ENCODE peak calls at places on chromosomes 1 and 21, in nine cellular contexts. G is H1, Q is ovary, S is A549, F is K562, J is testis, U is right lobe of liver, M is uterus, C is heart left ventricle. T is an unnamed sample.

GRCh38 chr1:163875214-163875926 is 553.6 kb downstream of the NUF2 start:
- DNase-seq in J (no peak), C (peak; percentile 51), Q (no peak), G (no peak), U (no peak), M (peak; percentile 72), F (no peak), S (peak; percentile 44), T (no peak)

GRCh38 chr1:153534933-153535663 is 693 bp downstream of the S100A6 start:
- DNase-seq in F (peak; percentile 6), J (peak; percentile 55), S (peak; percentile 74), Q (peak; percentile 62), U (no peak), G (no peak), C (peak; percentile 78), M (peak; percentile 72), T (peak; percentile 73)

GRCh38 chr1:8216005-8216404 is 101.9 kb upstream of the SLC45A1 start:
- DNase-seq in Q (no peak), M (no peak), G (no peak), C (no peak), F (no peak), J (no peak), U (no peak), S (no peak), T (no peak)

GRCh38 chr21:35168702-35169101 is 119.6 kb upstream of the RUNX1 start:
- DNase-seq in F (no peak), Q (no peak), J (no peak), G (no peak), U (no peak), C (no peak), M (no peak), S (no peak), T (peak; percentile 36)

GRCh38 chr1:58883037-58883887 is 99.4 kb upstream of the JUN start:
- DNase-seq in U (peak; percentile 80), G (no peak), F (peak; percentile 71), S (peak; percentile 86), M (peak; percentile 59), Q (peak; percentile 61), C (peak; percentile 78), J (peak; percentile 50), T (no peak)

GRCh38 chr1:202189012-202189790 is 4.4 kb upstream of the LGR6 start:
- DNase-seq in U (peak; percentile 75), G (no peak), C (peak; percentile 87), J (peak; percentile 86), M (peak; percentile 63), Q (peak; percentile 51), S (peak; percentile 70), F (peak; percentile 78), T (peak; percentile 77)

GRCh38 chr1:180237850-180238476 is 7.9 kb downstream of the LHX4 start:
- DNase-seq in G (no peak), J (no peak), F (no peak), M (no peak), S (no peak), Q (no peak), U (no peak), C (no peak), T (no peak)

GRCh38 chr1:167722152-167722869 is 529 bp downstream of the MPZL1 start:
- DNase-seq in F (peak; percentile 73), Q (peak; percentile 25), M (no peak), J (peak; percentile 51), S (peak; percentile 41), G (no peak), C (no peak), U (peak; percentile 52), T (no peak)

GRCh38 chr1:115139381-115139780 is 50.1 kb upstream of the TSPAN2 start:
- DNase-seq in C (no peak), U (no peak), Q (peak; percentile 11), M (no peak), J (no peak), G (no peak), S (no peak), F (no peak), T (no peak)

GRCh38 chr1:214364335-214364734 is 83.4 kb downstream of the SMYD2 start:
- DNase-seq in F (no peak), U (no peak), Q (no peak), C (no peak), M (no peak), G (no peak), S (no peak), J (no peak), T (no peak)

GRCh38 chr1:155030899-155031298 is 2.7 kb downstream of the DCST2 start:
- DNase-seq in M (no peak), S (no peak), C (no peak), J (no peak), U (no peak), G (no peak), F (no peak), Q (no peak), T (no peak)

GRCh38 chr1:93822710-93823425 is 56.1 kb downstream of the DNTTIP2 start:
- DNase-seq in Q (no peak), J (no peak), G (no peak), M (no peak), U (no peak), C (no peak), F (no peak), S (no peak), T (no peak)

GRCh38 chr1:26540346-26540745 is 10.8 kb downstream of the RPS6KA1 start:
- DNase-seq in C (no peak), Q (no peak), U (no peak), S (no peak), G (no peak), M (no peak), J (no peak), F (no peak), T (no peak)

GRCh38 chr1:198519639-198520501 is 20.6 kb downstream of the ATP6V1G3 start:
- DNase-seq in Q (no peak), J (no peak), U (no peak), C (no peak), S (no peak), F (no peak), G (no peak), M (no peak), T (no peak)

GRCh38 chr1:9651220-9651564 is 339 bp upstream of the PIK3CD start:
- DNase-seq in C (no peak), J (no peak), S (no peak), U (no peak), F (no peak), G (no peak), M (no peak), Q (no peak), T (no peak)

DNA sequence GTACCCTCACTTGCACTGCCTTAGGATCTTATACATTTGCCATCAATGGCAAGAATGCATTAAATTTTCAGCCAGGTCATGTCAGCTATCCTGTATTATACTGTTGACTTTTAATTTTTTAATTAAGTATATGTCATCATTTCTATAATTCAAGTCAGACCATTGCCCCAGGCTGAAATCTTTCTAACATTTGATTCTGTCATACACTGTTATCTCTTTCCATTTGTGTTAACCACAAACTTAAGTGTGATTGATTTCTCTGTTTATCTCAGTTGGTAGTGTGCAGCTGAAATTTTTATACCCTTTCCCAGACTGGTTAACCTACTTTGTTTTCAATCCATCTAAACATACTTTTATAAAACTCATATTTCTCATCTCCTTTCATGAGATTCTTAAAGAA is 153.3 kb downstream of the ZP4 start:
- DNase-seq in M (no peak), J (no peak), U (no peak), S (no peak), Q (no peak), C (no peak), F (no peak), G (no peak), T (no peak)
- TF ChIP-seq CTCF in M (no peak), J (no peak), U (no peak), S (no peak), Q (no peak), C (no peak), F (no peak), G (no peak), T (no peak)

GRCh38 chr1:162381383-162381782 is at the start of gene C1orf226:
- DNase-seq in C (no peak), U (no peak), F (peak; percentile 16), J (no peak), G (no peak), M (no peak), S (peak; percentile 71), Q (no peak), T (no peak)
- TF ChIP-seq POLR2A in C (no peak), U (no peak), F (no peak), J (no peak), G (no peak), M (no peak), S (no peak), Q (no peak), T (no peak)

GRCh38 chr1:225880210-225880584 is 2.0 kb downstream of the TMEM63A start:
- DNase-seq in U (no peak), J (no peak), F (no peak), M (no peak), C (no peak), S (no peak), Q (no peak), G (no peak), T (no peak)

GRCh38 chr1:225881081-225882007 is 836 bp downstream of the TMEM63A start:
- DNase-seq in J (peak; percentile 32), Q (peak; percentile 56), S (no peak), C (peak; percentile 82), G (no peak), U (peak; percentile 64), M (peak; percentile 51), F (peak; percentile 91), T (peak; percentile 74)

GRCh38 chr1:225879521-225880209 is 2.5 kb downstream of the TMEM63A start:
- DNase-seq in F (peak; percentile 34), Q (no peak), G (no peak), S (no peak), U (no peak), M (no peak), J (no peak), C (no peak), T (peak; percentile 51)

GRCh38 chr1:225882008-225882698 is at the start of gene TMEM63A:
- DNase-seq in S (peak; percentile 83), J (peak; percentile 94), F (peak; percentile 97), G (peak; percentile 75), Q (peak; percentile 93), M (peak; percentile 94), U (peak; percentile 94), C (peak; percentile 98), T (peak; percentile 88)

DNA sequence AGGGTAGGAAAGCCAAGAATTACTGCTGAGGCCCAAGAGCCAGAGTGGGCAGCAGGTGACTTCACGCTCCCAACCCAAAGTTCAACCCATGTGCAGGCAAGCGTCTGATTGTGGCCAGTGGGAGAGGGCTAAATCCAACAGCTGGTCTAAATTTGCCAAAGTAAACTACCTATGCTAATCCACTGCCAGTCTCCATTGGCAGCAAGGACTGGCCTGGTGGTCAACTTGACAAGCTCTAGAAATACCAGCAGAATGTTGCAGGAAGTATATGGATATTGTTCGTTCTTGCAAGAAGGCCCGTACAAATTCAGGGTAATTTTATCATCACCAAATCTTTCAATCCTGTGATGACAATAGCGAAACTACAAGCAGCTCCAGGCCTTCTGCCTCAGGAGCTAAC is 1.5 kb downstream of the TMEM63A start:
- DNase-seq in U (peak; percentile 58), F (no peak), G (no peak), J (no peak), S (no peak), Q (no peak), C (no peak), M (no peak), T (no peak)
- H3K27ac ChIP-seq in U (peak overlapping the region; percentile 98), F (peak overlapping the region; percentile 88), G (no peak overlapping the region), J (peak overlapping the region; percentile 87), S (peak overlapping the region; percentile 95), Q (no peak overlapping the region), C (peak overlapping the region; percentile 86), M (peak overlapping the region; percentile 90), T (peak overlapping the region; percentile 96)

GRCh38 chr1:27912429-27912828 is 22.4 kb upstream of the SMPDL3B start:
- DNase-seq in G (no peak), M (no peak), U (no peak), F (no peak), J (no peak), S (no peak), C (no peak), Q (no peak), T (no peak)
- TF ChIP-seq CTCF in G (no peak), M (no peak), U (no peak), F (no peak), J (no peak), S (no peak), C (no peak), Q (no peak), T (no peak)